ENCODE peak calls at places on chromosomes 2 and 18, in nine cellular contexts. B, G, S, O, X, Y, E, Q and U are unnamed samples.

GRCh38 chr2:85401844-85402243 is 8.3 kb downstream of the CAPG start:
- DNase-seq in B (no peak), G (no peak), S (no peak), O (no peak), X (no peak), Y (no peak), E (no peak), Q (no peak), U (no peak)

GRCh38 chr2:135701442-135701841 is 40.2 kb upstream of the UBXN4 start:
- DNase-seq in B (no peak), G (peak; percentile 79), S (no peak), O (no peak), X (peak; percentile 39), Y (peak; percentile 31), E (no peak), Q (no peak), U (no peak)

GRCh38 chr18:3983351-3983969 is 471.6 kb downstream of the DLGAP1 start:
- DNase-seq in B (peak; percentile 67), G (peak; percentile 91), S (no peak), O (no peak), X (peak; percentile 73), Y (no peak), E (no peak), Q (no peak), U (no peak)

GRCh38 chr2:215390550-215390913 is 45.3 kb downstream of the FN1 start:
- DNase-seq in B (no peak), G (no peak), S (no peak), O (no peak), X (no peak), Y (no peak), E (no peak), Q (no peak), U (no peak)

GRCh38 chr2:133733856-133734255 is 165.6 kb upstream of the NCKAP5 start:
- DNase-seq in B (no peak), G (peak; percentile 85), S (no peak), O (no peak), X (peak; percentile 51), Y (no peak), E (no peak), Q (no peak), U (no peak)

GRCh38 chr2:156670104-156670503 is 233.9 kb downstream of the GPD2 start:
- DNase-seq in B (no peak), G (no peak), S (no peak), O (no peak), X (no peak), Y (no peak), E (no peak), Q (no peak), U (no peak)

GRCh38 chr2:172545408-172546075 is 10.3 kb upstream of the PDK1 start:
- DNase-seq in B (no peak), G (no peak), S (no peak), O (no peak), X (no peak), Y (no peak), E (no peak), Q (no peak), U (no peak)

GRCh38 chr2:200609027-200609614 is 23.3 kb downstream of the AOX1 start:
- DNase-seq in B (peak; percentile 64), G (peak; percentile 89), S (no peak), O (no peak), X (peak; percentile 84), Y (peak; percentile 86), E (no peak), Q (no peak), U (peak; percentile 83)

GRCh38 chr2:202026507-202026906 is 7.1 kb upstream of the FZD7 start:
- DNase-seq in B (no peak), G (no peak), S (no peak), O (no peak), X (no peak), Y (no peak), E (no peak), Q (no peak), U (no peak)